ENCODE peak calls at places on chromosome 19, in eight cellular contexts. E, W, N, R, B, T, K and J are unnamed samples. For H3K4me1, the result is how much of the 10 kb centered on the place peaks cover.

GRCh38 chr19:5172859-5173577 is 167.6 kb downstream of the PTPRS start:
- DNase-seq in R (peak), N (peak), W (peak), T (no peak), K (no peak), E (no peak), B (peak), J (no peak)

GRCh38 chr19:39810424-39810823 is 23.5 kb downstream of the DYRK1B start:
- DNase-seq in T (no peak), B (no peak), K (no peak), W (no peak), N (no peak), E (no peak), R (no peak), J (no peak)

GRCh38 chr19:17829855-17830566 is 8.7 kb upstream of the INSL3 start:
- DNase-seq in K (peak), T (no peak), R (peak), B (no peak), E (peak), N (peak), W (peak), J (no peak)

GRCh38 chr19:5563941-5564612 is 3.7 kb downstream of the TINCR start:
- DNase-seq in W (no peak), T (no peak), E (no peak), R (no peak), B (no peak), N (peak), K (peak), J (no peak)

GRCh38 chr19:53580871-53581835 is 43.2 kb downstream of the ZNF331 start:
- DNase-seq in K (no peak), E (peak), T (no peak), B (no peak), R (no peak), W (no peak), N (no peak), J (no peak)

GRCh38 chr19:37855098-37855497 is 51.3 kb downstream of the WDR87 start:
- DNase-seq in W (no peak), N (no peak), B (peak), R (no peak), K (peak), E (peak), T (peak), J (peak)

GRCh38 chr19:38252935-38253691 is 3.1 kb downstream of the PPP1R14A start:
- DNase-seq in E (no peak), K (peak), B (no peak), W (no peak), T (no peak), N (no peak), R (no peak), J (no peak)

GRCh38 chr19:6126335-6126974 is 9.0 kb upstream of the ACSBG2 start:
- DNase-seq in K (peak), B (peak), T (no peak), W (peak), N (peak), R (peak), E (peak), J (no peak)

GRCh38 chr19:38735257-38735686 is 9.0 kb downstream of the CAPN12 start:
- DNase-seq in K (peak), R (no peak), E (peak), T (no peak), B (no peak), N (peak), W (no peak), J (peak)

GRCh38 chr19:33819496-33819874 is 22.8 kb downstream of the KCTD15 start:
- DNase-seq in K (no peak), W (no peak), E (peak), T (no peak), R (no peak), N (no peak), B (no peak), J (no peak)

GRCh38 chr19:23407597-23407996 is 12.3 kb upstream of the ZNF91 start:
- DNase-seq in B (no peak), K (no peak), N (no peak), E (no peak), W (no peak), R (no peak), T (no peak), J (no peak)

GRCh38 chr19:16609511-16609910 is 18.5 kb downstream of the MED26 start:
- DNase-seq in K (no peak), R (no peak), N (no peak), W (no peak), E (no peak), B (no peak), T (no peak), J (no peak)

GRCh38 chr19:1026189-1027019 is at the start of gene CNN2:
- DNase-seq in B (peak), E (peak), T (peak), W (no peak), K (peak), N (peak), R (no peak), J (peak)

GRCh38 chr19:6042776-6043726 is 65.1 kb upstream of the RANBP3 start:
- DNase-seq in E (no peak), N (no peak), B (no peak), T (no peak), W (no peak), R (no peak), K (no peak), J (no peak)

GRCh38 chr19:45591004-45591637 is 6.5 kb upstream of the OPA3 start:
- DNase-seq in W (no peak), B (no peak), E (peak), R (no peak), N (peak), K (peak), T (peak), J (peak)

GRCh38 chr19:3479177-3479818 is 1.0 kb downstream of the SMIM24 start:
- DNase-seq in N (peak), T (no peak), K (peak), E (peak), R (no peak), W (peak), B (no peak), J (no peak)

GRCh38 chr19:15101479-15102082 is 5.6 kb upstream of the SYDE1 start:
- DNase-seq in B (peak), N (peak), W (peak), K (peak), E (peak), T (peak), R (peak), J (no peak)

GRCh38 chr19:10295305-10295846 is 5.6 kb downstream of the ICAM5 start:
- DNase-seq in B (peak), R (no peak), E (peak), W (no peak), K (peak), T (peak), N (no peak), J (no peak)

GRCh38 chr19:18520848-18521691 is 800 bp downstream of the ELL start:
- DNase-seq in R (no peak), T (peak), N (peak), B (peak), E (peak), W (no peak), K (no peak), J (no peak)

GRCh38 chr19:1243768-1244692 is 2.5 kb downstream of the ATP5F1D start:
- DNase-seq in N (peak), K (peak), T (peak), R (no peak), E (peak), B (peak), W (no peak), J (peak)

GRCh38 chr19:11534538-11534937 is 4.1 kb upstream of the CNN1 start:
- DNase-seq in R (no peak), N (no peak), K (no peak), W (no peak), E (no peak), B (no peak), T (no peak), J (no peak)

GRCh38 chr19:41321600-41322270 is 11.8 kb downstream of the CCDC97 start:
- DNase-seq in E (peak), B (peak), N (peak), T (peak), W (no peak), R (no peak), K (peak), J (no peak)

GRCh38 chr19:30606114-30607050 is 234.2 kb downstream of the ZNF536 start:
- DNase-seq in T (no peak), R (no peak), E (no peak), K (no peak), W (no peak), B (no peak), N (no peak), J (no peak)

GRCh38 chr19:12365372-12366162 is at the start of gene ZNF442:
- DNase-seq in N (peak), R (peak), B (peak), T (peak), K (peak), W (no peak), E (peak), J (peak)

GRCh38 chr19:48477696-48478338 is 8.6 kb downstream of the CYTH2 start:
- DNase-seq in R (no peak), N (no peak), T (no peak), K (peak), B (no peak), E (no peak), W (no peak), J (no peak)

GRCh38 chr19:17803264-17803896 is 8.4 kb downstream of the B3GNT3 start:
- DNase-seq in R (no peak), B (no peak), N (no peak), K (no peak), T (peak), W (no peak), E (no peak), J (no peak)

GRCh38 chr19:52993342-52994178 is 20.2 kb upstream of the ERVV-1 start:
- DNase-seq in B (peak), R (peak), E (peak), T (peak), K (peak), W (peak), N (peak), J (peak)

GRCh38 chr19:18420931-18421330 is 1.7 kb downstream of the SSBP4 start:
- DNase-seq in R (no peak), W (no peak), B (no peak), N (no peak), T (no peak), E (no peak), K (no peak), J (no peak)

GRCh38 chr19:39133431-39134270 is 8.1 kb downstream of the PAK4 start:
- DNase-seq in E (peak), T (peak), N (peak), W (no peak), R (no peak), K (peak), B (no peak), J (peak)

GRCh38 chr19:47001584-47001983 is 18.1 kb upstream of the NPAS1 start:
- DNase-seq in K (no peak), R (no peak), E (no peak), W (no peak), N (no peak), T (no peak), B (no peak), J (no peak)

GRCh38 chr19:47002853-47003610 is 16.6 kb upstream of the NPAS1 start:
- DNase-seq in E (no peak), W (no peak), B (no peak), R (no peak), K (no peak), N (no peak), T (no peak), J (no peak)

GRCh38 chr19:47004012-47004465 is 15.6 kb upstream of the NPAS1 start:
- DNase-seq in N (no peak), W (no peak), K (peak), B (no peak), E (no peak), R (no peak), T (no peak), J (no peak)

GRCh38 chr19:47003611-47003935 is 16.1 kb upstream of the NPAS1 start:
- DNase-seq in B (no peak), R (no peak), T (no peak), W (no peak), E (no peak), N (no peak), K (peak), J (no peak)

GRCh38 chr19:47002106-47002766 is 17.4 kb upstream of the NPAS1 start:
- DNase-seq in W (no peak), B (no peak), R (no peak), E (peak), K (no peak), N (no peak), T (no peak), J (no peak)
- TF ChIP-seq POLR2AphosphoS5 in W (no peak), B (no peak), R (no peak), E (no peak), K (no peak), N (no peak), T (no peak), J (no peak)

GRCh38 chr19:56221851-56222250 is 19.8 kb downstream of the ZSCAN5C start:
- DNase-seq in E (no peak), T (no peak), W (no peak), K (no peak), N (no peak), B (no peak), R (no peak), J (no peak)

GRCh38 chr19:56222901-56223300 is 20.8 kb downstream of the ZSCAN5C start:
- DNase-seq in B (no peak), T (no peak), E (no peak), K (no peak), N (no peak), R (no peak), W (no peak), J (no peak)

DNA sequence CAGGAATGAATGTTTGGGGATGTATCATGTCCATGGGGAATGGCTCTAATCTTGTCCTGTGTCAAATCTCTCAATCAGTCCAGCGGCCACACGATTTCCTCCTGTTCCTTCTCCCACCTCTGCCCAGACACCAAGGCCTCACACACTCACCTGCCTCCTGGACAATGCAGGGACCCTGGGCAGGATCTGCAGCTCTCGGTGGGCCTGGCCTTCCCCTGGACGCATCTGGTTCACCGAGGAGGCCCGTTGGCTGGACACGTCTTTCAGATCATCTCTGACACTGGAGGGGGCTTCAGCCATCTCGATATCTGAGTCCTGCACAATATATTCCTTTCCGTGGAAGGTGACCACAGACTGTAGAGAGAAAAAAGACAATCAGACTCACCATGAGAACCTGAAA is 21.4 kb downstream of the ZSCAN5C start:
- DNase-seq in E (no peak), B (no peak), W (no peak), K (no peak), N (no peak), T (no peak), R (no peak), J (no peak)
- H3K4me1 ChIP-seq in E (under half), B (under half), W (under half), K (under half), N (under half), T (under half), R (under half), J (under half)

GRCh38 chr19:49908480-49909420 is 12.1 kb upstream of the IL4I1 start:
- DNase-seq in W (no peak), R (no peak), B (no peak), T (no peak), K (no peak), E (no peak), N (no peak), J (no peak)
- TF ChIP-seq POLR2AphosphoS5 in W (no peak), R (no peak), B (no peak), T (no peak), K (no peak), E (no peak), N (no peak), J (no peak)

DNA sequence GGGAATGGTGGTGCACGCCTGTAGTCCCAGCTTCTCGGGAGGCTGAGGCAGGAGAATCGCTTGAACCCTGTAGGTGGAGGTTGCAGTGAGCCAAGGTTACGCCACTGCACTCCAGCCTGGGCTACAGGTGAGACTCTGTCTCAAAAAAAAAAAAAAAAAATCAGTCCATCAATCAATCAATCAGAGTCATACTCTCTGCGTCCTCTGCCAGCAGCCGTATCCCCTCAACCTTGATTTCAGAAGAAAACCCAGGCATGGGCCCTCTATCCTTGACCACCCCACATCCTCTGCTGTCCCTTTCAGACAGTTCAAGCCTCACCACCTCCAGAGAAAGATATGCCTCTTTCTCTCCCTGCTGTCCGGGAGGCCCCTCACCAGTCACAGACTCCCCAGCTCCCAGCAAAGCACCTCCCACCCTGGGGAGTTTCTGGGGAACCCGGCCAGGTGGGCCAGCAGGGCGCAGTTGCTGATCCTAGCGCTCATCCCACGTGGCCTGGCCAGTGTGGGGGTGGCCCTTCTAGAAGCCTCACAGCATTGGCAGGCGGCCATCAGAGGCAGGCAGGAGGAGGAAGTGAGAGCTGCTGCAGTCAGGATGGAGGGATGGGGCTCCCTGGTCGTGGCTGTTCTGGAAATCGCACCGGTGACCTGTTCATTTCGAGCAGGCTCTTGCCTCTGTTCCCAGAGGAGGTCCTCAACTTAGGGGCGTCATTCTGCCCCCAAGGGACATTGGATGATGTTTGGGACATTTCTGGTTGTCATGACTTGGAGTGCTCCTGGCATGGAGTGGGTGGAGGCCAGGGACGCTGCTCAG is 10.2 kb upstream of the JSRP1 start:
- DNase-seq in W (no peak), N (peak), T (peak), B (peak), K (peak), E (no peak), R (no peak), J (peak)
- H3K4me1 ChIP-seq in W (under half), N (half or more), T (under half), B (under half), K (under half), E (under half), R (under half), J (under half)

DNA sequence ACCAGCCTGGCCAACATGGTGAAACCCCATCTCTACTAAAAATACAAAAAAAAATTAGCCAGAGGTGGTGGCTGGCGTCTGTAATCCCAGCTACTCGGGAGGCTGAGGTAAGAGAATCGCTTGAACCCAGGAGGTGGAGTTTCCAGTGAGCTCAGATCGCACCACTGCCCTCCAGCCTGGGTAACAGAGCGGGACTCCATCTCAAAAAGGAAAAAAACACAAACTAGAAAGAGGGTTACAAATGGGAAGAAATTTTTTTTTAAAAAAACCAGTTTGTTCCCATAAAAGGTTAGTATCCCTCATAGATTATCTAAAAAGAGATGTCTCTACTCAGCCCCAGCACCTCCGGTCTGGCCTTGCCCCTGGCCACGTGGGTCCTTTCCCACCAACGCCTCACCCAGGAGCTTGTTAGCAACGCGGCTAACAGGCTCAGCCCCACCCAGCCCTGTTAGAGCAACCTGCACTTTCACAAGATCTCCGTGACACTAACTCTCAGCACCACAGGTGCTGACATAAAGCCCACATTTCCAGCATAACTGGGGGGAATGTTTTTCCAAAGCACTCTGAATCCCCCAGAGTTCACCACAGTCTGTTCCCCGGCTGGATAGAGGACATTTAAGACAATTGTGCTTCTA is 4.3 kb downstream of the DMKN start:
- DNase-seq in W (peak), N (peak), E (peak), R (no peak), K (no peak), B (no peak), T (peak), J (peak)
- TF ChIP-seq POLR2AphosphoS5 in W (peak), N (no peak), E (peak), R (no peak), K (no peak), B (no peak), T (peak), J (peak)